ENCODE peak calls at places on chromosomes 7 and 10, in ten cellular contexts. One of them, this sample, is unnamed.

GRCh38 chr10:77590344-77591237 is 47.0 kb downstream of the KCNMA1 start:
- DNase-seq in LHCN-M2: no peak
- DNase-seq in RWPE1: no peak
- DNase-seq in midbrain: no peak
- DNase-seq in HCT116: no peak
- DNase-seq in upper lobe of left lung: no peak
- DNase-seq in B cell: no peak
- DNase-seq in NCI-H345: no peak
- DNase-seq in kidney tubule cell: no peak
- DNase-seq in naive thymus-derived CD4-positive, alpha-beta T cell: no peak
- DNase-seq in this sample: no peak

GRCh38 chr7:157831901-157832810 is 495.4 kb downstream of the DNAJB6 start:
- DNase-seq in LHCN-M2: no peak
- DNase-seq in RWPE1: no peak
- DNase-seq in midbrain: no peak
- DNase-seq in HCT116: no peak
- DNase-seq in upper lobe of left lung: no peak
- DNase-seq in B cell: no peak
- DNase-seq in NCI-H345: no peak
- DNase-seq in kidney tubule cell: no peak
- DNase-seq in naive thymus-derived CD4-positive, alpha-beta T cell: no peak
- DNase-seq in this sample: no peak

GRCh38 chr10:117318909-117319308 is 56.3 kb downstream of the PDZD8 start:
- DNase-seq in LHCN-M2: peak
- DNase-seq in RWPE1: peak
- DNase-seq in midbrain: no peak
- DNase-seq in HCT116: no peak
- DNase-seq in upper lobe of left lung: no peak
- DNase-seq in B cell: no peak
- DNase-seq in NCI-H345: no peak
- DNase-seq in kidney tubule cell: no peak
- DNase-seq in naive thymus-derived CD4-positive, alpha-beta T cell: no peak
- DNase-seq in this sample: no peak

GRCh38 chr10:124719213-124719851 is 24.8 kb downstream of the FAM53B start:
- DNase-seq in LHCN-M2: peak
- DNase-seq in RWPE1: peak
- DNase-seq in midbrain: peak
- DNase-seq in HCT116: no peak
- DNase-seq in upper lobe of left lung: peak
- DNase-seq in B cell: peak
- DNase-seq in NCI-H345: peak
- DNase-seq in kidney tubule cell: peak
- DNase-seq in naive thymus-derived CD4-positive, alpha-beta T cell: peak
- DNase-seq in this sample: no peak

GRCh38 chr7:106568680-106569499 is 92.1 kb downstream of the CCDC71L start:
- DNase-seq in LHCN-M2: no peak
- DNase-seq in RWPE1: peak
- DNase-seq in midbrain: no peak
- DNase-seq in HCT116: peak
- DNase-seq in upper lobe of left lung: peak
- DNase-seq in B cell: no peak
- DNase-seq in NCI-H345: peak
- DNase-seq in kidney tubule cell: peak
- DNase-seq in naive thymus-derived CD4-positive, alpha-beta T cell: no peak
- DNase-seq in this sample: no peak

GRCh38 chr10:130218181-130218641 is 82.0 kb downstream of the GLRX3 start:
- DNase-seq in LHCN-M2: peak
- DNase-seq in RWPE1: no peak
- DNase-seq in midbrain: no peak
- DNase-seq in HCT116: no peak
- DNase-seq in upper lobe of left lung: peak
- DNase-seq in B cell: no peak
- DNase-seq in NCI-H345: no peak
- DNase-seq in kidney tubule cell: no peak
- DNase-seq in naive thymus-derived CD4-positive, alpha-beta T cell: no peak
- DNase-seq in this sample: no peak

GRCh38 chr7:27730112-27730511 is 9.8 kb upstream of the TAX1BP1 start:
- DNase-seq in LHCN-M2: no peak
- DNase-seq in RWPE1: no peak
- DNase-seq in midbrain: no peak
- DNase-seq in HCT116: no peak
- DNase-seq in upper lobe of left lung: peak
- DNase-seq in B cell: no peak
- DNase-seq in NCI-H345: no peak
- DNase-seq in kidney tubule cell: no peak
- DNase-seq in naive thymus-derived CD4-positive, alpha-beta T cell: no peak
- DNase-seq in this sample: no peak

GRCh38 chr10:12705943-12706342 is 295.6 kb downstream of the CCDC3 start:
- DNase-seq in LHCN-M2: peak
- DNase-seq in RWPE1: peak
- DNase-seq in midbrain: no peak
- DNase-seq in HCT116: no peak
- DNase-seq in upper lobe of left lung: no peak
- DNase-seq in B cell: no peak
- DNase-seq in NCI-H345: no peak
- DNase-seq in kidney tubule cell: peak
- DNase-seq in naive thymus-derived CD4-positive, alpha-beta T cell: no peak
- DNase-seq in this sample: no peak

GRCh38 chr7:16811555-16811954 is 6.8 kb upstream of the AGR2 start:
- DNase-seq in LHCN-M2: peak
- DNase-seq in RWPE1: peak
- DNase-seq in midbrain: no peak
- DNase-seq in HCT116: no peak
- DNase-seq in upper lobe of left lung: no peak
- DNase-seq in B cell: no peak
- DNase-seq in NCI-H345: no peak
- DNase-seq in kidney tubule cell: peak
- DNase-seq in naive thymus-derived CD4-positive, alpha-beta T cell: no peak
- DNase-seq in this sample: no peak

GRCh38 chr10:96416643-96417042 is 57.8 kb upstream of the OPALIN start:
- DNase-seq in LHCN-M2: no peak
- DNase-seq in RWPE1: no peak
- DNase-seq in midbrain: peak
- DNase-seq in HCT116: no peak
- DNase-seq in upper lobe of left lung: no peak
- DNase-seq in B cell: no peak
- DNase-seq in NCI-H345: no peak
- DNase-seq in kidney tubule cell: no peak
- DNase-seq in naive thymus-derived CD4-positive, alpha-beta T cell: no peak
- DNase-seq in this sample: no peak

GRCh38 chr7:27051451-27051850 is 44.3 kb downstream of the HOXA1 start:
- DNase-seq in LHCN-M2: no peak
- DNase-seq in RWPE1: no peak
- DNase-seq in midbrain: no peak
- DNase-seq in HCT116: no peak
- DNase-seq in upper lobe of left lung: no peak
- DNase-seq in B cell: no peak
- DNase-seq in NCI-H345: no peak
- DNase-seq in kidney tubule cell: no peak
- DNase-seq in naive thymus-derived CD4-positive, alpha-beta T cell: no peak
- DNase-seq in this sample: no peak

GRCh38 chr10:964988-965417 is 23.2 kb upstream of the GTPBP4 start:
- DNase-seq in LHCN-M2: no peak
- DNase-seq in RWPE1: no peak
- DNase-seq in midbrain: no peak
- DNase-seq in HCT116: no peak
- DNase-seq in upper lobe of left lung: no peak
- DNase-seq in B cell: no peak
- DNase-seq in NCI-H345: no peak
- DNase-seq in kidney tubule cell: no peak
- DNase-seq in naive thymus-derived CD4-positive, alpha-beta T cell: no peak
- DNase-seq in this sample: no peak

GRCh38 chr10:54758791-54759190 is 42.2 kb downstream of the PCDH15 start:
- DNase-seq in LHCN-M2: no peak
- DNase-seq in RWPE1: no peak
- DNase-seq in midbrain: no peak
- DNase-seq in HCT116: no peak
- DNase-seq in upper lobe of left lung: no peak
- DNase-seq in B cell: no peak
- DNase-seq in NCI-H345: no peak
- DNase-seq in kidney tubule cell: peak
- DNase-seq in naive thymus-derived CD4-positive, alpha-beta T cell: no peak
- DNase-seq in this sample: no peak

GRCh38 chr7:55576753-55577152 is 4.5 kb upstream of the VOPP1 start:
- DNase-seq in LHCN-M2: no peak
- DNase-seq in RWPE1: no peak
- DNase-seq in midbrain: no peak
- DNase-seq in HCT116: no peak
- DNase-seq in upper lobe of left lung: no peak
- DNase-seq in B cell: no peak
- DNase-seq in NCI-H345: no peak
- DNase-seq in kidney tubule cell: no peak
- DNase-seq in naive thymus-derived CD4-positive, alpha-beta T cell: no peak
- DNase-seq in this sample: no peak

GRCh38 chr10:80453392-80453714 is 757 bp upstream of the TSPAN14 start:
- DNase-seq in LHCN-M2: no peak
- DNase-seq in RWPE1: no peak
- DNase-seq in midbrain: no peak
- DNase-seq in HCT116: no peak
- DNase-seq in upper lobe of left lung: no peak
- DNase-seq in B cell: no peak
- DNase-seq in NCI-H345: no peak
- DNase-seq in kidney tubule cell: no peak
- DNase-seq in naive thymus-derived CD4-positive, alpha-beta T cell: no peak
- DNase-seq in this sample: no peak

GRCh38 chr7:81693080-81693479 is 76.8 kb downstream of the HGF start:
- DNase-seq in LHCN-M2: no peak
- DNase-seq in RWPE1: no peak
- DNase-seq in midbrain: no peak
- DNase-seq in HCT116: no peak
- DNase-seq in upper lobe of left lung: no peak
- DNase-seq in B cell: no peak
- DNase-seq in NCI-H345: no peak
- DNase-seq in kidney tubule cell: no peak
- DNase-seq in naive thymus-derived CD4-positive, alpha-beta T cell: no peak
- DNase-seq in this sample: no peak

GRCh38 chr10:117133273-117134083 is 4.6 kb downstream of the VAX1 start:
- DNase-seq in LHCN-M2: no peak
- DNase-seq in RWPE1: no peak
- DNase-seq in midbrain: no peak
- DNase-seq in HCT116: no peak
- DNase-seq in upper lobe of left lung: no peak
- DNase-seq in B cell: peak
- DNase-seq in NCI-H345: no peak
- DNase-seq in kidney tubule cell: no peak
- DNase-seq in naive thymus-derived CD4-positive, alpha-beta T cell: no peak
- DNase-seq in this sample: no peak

GRCh38 chr7:127290801-127291361 is 38.1 kb upstream of the GRM8 start:
- DNase-seq in LHCN-M2: no peak
- DNase-seq in RWPE1: no peak
- DNase-seq in midbrain: no peak
- DNase-seq in HCT116: no peak
- DNase-seq in upper lobe of left lung: no peak
- DNase-seq in B cell: no peak
- DNase-seq in NCI-H345: no peak
- DNase-seq in kidney tubule cell: no peak
- DNase-seq in naive thymus-derived CD4-positive, alpha-beta T cell: no peak
- DNase-seq in this sample: no peak

GRCh38 chr7:134480730-134481129 is 21.8 kb upstream of the AKR1B1 start:
- DNase-seq in LHCN-M2: peak
- DNase-seq in RWPE1: no peak
- DNase-seq in midbrain: no peak
- DNase-seq in HCT116: peak
- DNase-seq in upper lobe of left lung: no peak
- DNase-seq in B cell: no peak
- DNase-seq in NCI-H345: no peak
- DNase-seq in kidney tubule cell: peak
- DNase-seq in naive thymus-derived CD4-positive, alpha-beta T cell: no peak
- DNase-seq in this sample: no peak

GRCh38 chr10:10211409-10211808 is 806.3 kb upstream of the CELF2 start:
- DNase-seq in LHCN-M2: no peak
- DNase-seq in RWPE1: no peak
- DNase-seq in midbrain: no peak
- DNase-seq in HCT116: no peak
- DNase-seq in upper lobe of left lung: no peak
- DNase-seq in B cell: no peak
- DNase-seq in NCI-H345: no peak
- DNase-seq in kidney tubule cell: no peak
- DNase-seq in naive thymus-derived CD4-positive, alpha-beta T cell: no peak
- DNase-seq in this sample: no peak

GRCh38 chr7:128948312-128948973 is 10.7 kb downstream of the IRF5 start:
- DNase-seq in LHCN-M2: no peak
- DNase-seq in RWPE1: no peak
- DNase-seq in midbrain: no peak
- DNase-seq in HCT116: no peak
- DNase-seq in upper lobe of left lung: no peak
- DNase-seq in B cell: no peak
- DNase-seq in NCI-H345: no peak
- DNase-seq in kidney tubule cell: no peak
- DNase-seq in naive thymus-derived CD4-positive, alpha-beta T cell: no peak
- DNase-seq in this sample: no peak

GRCh38 chr7:91465595-91466061 is 201.4 kb downstream of the FZD1 start:
- DNase-seq in LHCN-M2: peak
- DNase-seq in RWPE1: no peak
- DNase-seq in midbrain: no peak
- DNase-seq in HCT116: no peak
- DNase-seq in upper lobe of left lung: no peak
- DNase-seq in B cell: no peak
- DNase-seq in NCI-H345: no peak
- DNase-seq in kidney tubule cell: no peak
- DNase-seq in naive thymus-derived CD4-positive, alpha-beta T cell: no peak
- DNase-seq in this sample: no peak

GRCh38 chr10:94489107-94489506 is 56.5 kb upstream of the HELLS start:
- DNase-seq in LHCN-M2: no peak
- DNase-seq in RWPE1: no peak
- DNase-seq in midbrain: no peak
- DNase-seq in HCT116: no peak
- DNase-seq in upper lobe of left lung: no peak
- DNase-seq in B cell: no peak
- DNase-seq in NCI-H345: no peak
- DNase-seq in kidney tubule cell: no peak
- DNase-seq in naive thymus-derived CD4-positive, alpha-beta T cell: no peak
- DNase-seq in this sample: no peak

GRCh38 chr7:40536406-40536805 is 401.6 kb downstream of the SUGCT start:
- DNase-seq in LHCN-M2: no peak
- DNase-seq in RWPE1: no peak
- DNase-seq in midbrain: no peak
- DNase-seq in HCT116: no peak
- DNase-seq in upper lobe of left lung: no peak
- DNase-seq in B cell: no peak
- DNase-seq in NCI-H345: no peak
- DNase-seq in kidney tubule cell: no peak
- DNase-seq in naive thymus-derived CD4-positive, alpha-beta T cell: no peak
- DNase-seq in this sample: no peak

GRCh38 chr10:5522913-5523560 is 1.7 kb upstream of the CALML3 start:
- DNase-seq in LHCN-M2: no peak
- DNase-seq in RWPE1: no peak
- DNase-seq in midbrain: no peak
- DNase-seq in HCT116: no peak
- DNase-seq in upper lobe of left lung: no peak
- DNase-seq in B cell: no peak
- DNase-seq in NCI-H345: no peak
- DNase-seq in kidney tubule cell: no peak
- DNase-seq in naive thymus-derived CD4-positive, alpha-beta T cell: no peak
- DNase-seq in this sample: no peak

GRCh38 chr7:305410-306151 is 15.6 kb downstream of the FOXL3 start:
- DNase-seq in LHCN-M2: no peak
- DNase-seq in RWPE1: no peak
- DNase-seq in midbrain: no peak
- DNase-seq in HCT116: no peak
- DNase-seq in upper lobe of left lung: no peak
- DNase-seq in B cell: no peak
- DNase-seq in NCI-H345: no peak
- DNase-seq in kidney tubule cell: no peak
- DNase-seq in naive thymus-derived CD4-positive, alpha-beta T cell: no peak
- DNase-seq in this sample: no peak

GRCh38 chr10:124875596-124875995 is 66.3 kb upstream of the ZRANB1 start:
- DNase-seq in LHCN-M2: peak
- DNase-seq in RWPE1: no peak
- DNase-seq in midbrain: no peak
- DNase-seq in HCT116: peak
- DNase-seq in upper lobe of left lung: no peak
- DNase-seq in B cell: no peak
- DNase-seq in NCI-H345: no peak
- DNase-seq in kidney tubule cell: peak
- DNase-seq in naive thymus-derived CD4-positive, alpha-beta T cell: no peak
- DNase-seq in this sample: no peak

GRCh38 chr10:132408823-132409666 is 12.0 kb downstream of the PWWP2B start:
- DNase-seq in LHCN-M2: no peak
- DNase-seq in RWPE1: no peak
- DNase-seq in midbrain: no peak
- DNase-seq in HCT116: no peak
- DNase-seq in upper lobe of left lung: peak
- DNase-seq in B cell: peak
- DNase-seq in NCI-H345: no peak
- DNase-seq in kidney tubule cell: peak
- DNase-seq in naive thymus-derived CD4-positive, alpha-beta T cell: no peak
- DNase-seq in this sample: no peak

This sample was measured in cortex of kidney.